ENCODE peak calls at places on chromosomes 13 and 19, in six cellular contexts. One of them, this sample, is unnamed. For H3K4me1, the result is how much of the 10 kb centered on the place peaks cover.

GRCh38 chr19:15173746-15174404 is 26.9 kb downstream of the NOTCH3 start:
- DNase-seq in ovary: no peak
- DNase-seq in CD8-positive, alpha-beta memory T cell: no peak
- DNase-seq in pancreas: no peak
- DNase-seq in psoas muscle: no peak
- DNase-seq in endodermal cell: no peak
- DNase-seq in this sample: no peak

GRCh38 chr13:46961719-46962118 is 64.9 kb upstream of the HTR2A start:
- DNase-seq in ovary: no peak
- DNase-seq in CD8-positive, alpha-beta memory T cell: no peak
- DNase-seq in pancreas: no peak
- DNase-seq in psoas muscle: no peak
- DNase-seq in endodermal cell: no peak
- DNase-seq in this sample: peak

GRCh38 chr19:16185925-16186234 is 670 bp downstream of the FAM32A start:
- DNase-seq in ovary: no peak
- DNase-seq in CD8-positive, alpha-beta memory T cell: no peak
- DNase-seq in pancreas: no peak
- DNase-seq in psoas muscle: no peak
- DNase-seq in endodermal cell: no peak
- DNase-seq in this sample: no peak

GRCh38 chr13:42883771-42884170 is 102.4 kb downstream of the FAM216B start:
- DNase-seq in ovary: no peak
- DNase-seq in CD8-positive, alpha-beta memory T cell: no peak
- DNase-seq in pancreas: no peak
- DNase-seq in psoas muscle: no peak
- DNase-seq in endodermal cell: peak
- DNase-seq in this sample: peak

GRCh38 chr13:110409581-110409992 is 102.5 kb downstream of the COL4A2 start:
- DNase-seq in ovary: no peak
- DNase-seq in CD8-positive, alpha-beta memory T cell: no peak
- DNase-seq in pancreas: no peak
- DNase-seq in psoas muscle: no peak
- DNase-seq in endodermal cell: no peak
- DNase-seq in this sample: peak

GRCh38 chr19:16402076-16402475 is 69.7 kb downstream of the EPS15L1 start:
- DNase-seq in ovary: no peak
- DNase-seq in CD8-positive, alpha-beta memory T cell: no peak
- DNase-seq in pancreas: no peak
- DNase-seq in psoas muscle: no peak
- DNase-seq in endodermal cell: no peak
- DNase-seq in this sample: no peak

GRCh38 chr13:48975101-48975925 is at the start of gene FNDC3A:
- DNase-seq in ovary: peak
- DNase-seq in CD8-positive, alpha-beta memory T cell: no peak
- DNase-seq in pancreas: peak
- DNase-seq in psoas muscle: peak
- DNase-seq in endodermal cell: peak
- DNase-seq in this sample: peak

GRCh38 chr13:57063007-57063406 is 77.7 kb upstream of the PRR20A start:
- DNase-seq in ovary: no peak
- DNase-seq in CD8-positive, alpha-beta memory T cell: no peak
- DNase-seq in pancreas: no peak
- DNase-seq in psoas muscle: no peak
- DNase-seq in endodermal cell: peak
- DNase-seq in this sample: no peak

GRCh38 chr13:33787051-33787591 is 30.8 kb upstream of the RFC3 start:
- DNase-seq in ovary: no peak
- DNase-seq in CD8-positive, alpha-beta memory T cell: peak
- DNase-seq in pancreas: no peak
- DNase-seq in psoas muscle: no peak
- DNase-seq in endodermal cell: no peak
- DNase-seq in this sample: peak

GRCh38 chr19:7685546-7686445 is 5.2 kb downstream of the TRAPPC5 start:
- DNase-seq in ovary: no peak
- DNase-seq in CD8-positive, alpha-beta memory T cell: no peak
- DNase-seq in pancreas: no peak
- DNase-seq in psoas muscle: no peak
- DNase-seq in endodermal cell: no peak
- DNase-seq in this sample: no peak

GRCh38 chr19:16327911-16328823 is 3.5 kb downstream of the KLF2 start:
- DNase-seq in ovary: peak
- DNase-seq in CD8-positive, alpha-beta memory T cell: peak
- DNase-seq in pancreas: no peak
- DNase-seq in psoas muscle: peak
- DNase-seq in endodermal cell: no peak
- DNase-seq in this sample: peak

GRCh38 chr13:39581177-39581576 is 21.8 kb downstream of the LHFPL6 start:
- DNase-seq in ovary: no peak
- DNase-seq in CD8-positive, alpha-beta memory T cell: no peak
- DNase-seq in pancreas: no peak
- DNase-seq in psoas muscle: no peak
- DNase-seq in endodermal cell: no peak
- DNase-seq in this sample: no peak

GRCh38 chr13:67635754-67636153 is 405.6 kb upstream of the PCDH9 start:
- DNase-seq in ovary: no peak
- DNase-seq in CD8-positive, alpha-beta memory T cell: no peak
- DNase-seq in pancreas: no peak
- DNase-seq in psoas muscle: no peak
- DNase-seq in endodermal cell: no peak
- DNase-seq in this sample: no peak

GRCh38 chr13:113849546-113849945 is 14.3 kb downstream of the GAS6 start:
- DNase-seq in ovary: no peak
- DNase-seq in CD8-positive, alpha-beta memory T cell: no peak
- DNase-seq in pancreas: no peak
- DNase-seq in psoas muscle: no peak
- DNase-seq in endodermal cell: no peak
- DNase-seq in this sample: peak

GRCh38 chr19:48393559-48394330 is at the start of gene GRIN2D:
- DNase-seq in ovary: no peak
- DNase-seq in CD8-positive, alpha-beta memory T cell: peak
- DNase-seq in pancreas: peak
- DNase-seq in psoas muscle: no peak
- DNase-seq in endodermal cell: peak
- DNase-seq in this sample: no peak

GRCh38 chr19:48394331-48395169 is 1.1 kb downstream of the GRIN2D start:
- DNase-seq in ovary: no peak
- DNase-seq in CD8-positive, alpha-beta memory T cell: no peak
- DNase-seq in pancreas: peak
- DNase-seq in psoas muscle: no peak
- DNase-seq in endodermal cell: no peak
- DNase-seq in this sample: no peak

GRCh38 chr19:48391100-48392005 is at the start of gene KDELR1:
- DNase-seq in ovary: peak
- DNase-seq in CD8-positive, alpha-beta memory T cell: peak
- DNase-seq in pancreas: peak
- DNase-seq in psoas muscle: peak
- DNase-seq in endodermal cell: peak
- DNase-seq in this sample: no peak

GRCh38 chr19:48395170-48395455 is 1.6 kb downstream of the GRIN2D start:
- DNase-seq in ovary: no peak
- DNase-seq in CD8-positive, alpha-beta memory T cell: no peak
- DNase-seq in pancreas: no peak
- DNase-seq in psoas muscle: no peak
- DNase-seq in endodermal cell: no peak
- DNase-seq in this sample: no peak

GRCh38 chr19:48393196-48393558 is 291 bp upstream of the GRIN2D start:
- DNase-seq in ovary: no peak
- DNase-seq in CD8-positive, alpha-beta memory T cell: no peak
- DNase-seq in pancreas: no peak
- DNase-seq in psoas muscle: no peak
- DNase-seq in endodermal cell: no peak
- DNase-seq in this sample: no peak
- H3K4me1 ChIP-seq in ovary: under half
- H3K4me1 ChIP-seq in CD8-positive, alpha-beta memory T cell: under half
- H3K4me1 ChIP-seq in pancreas: under half
- H3K4me1 ChIP-seq in psoas muscle: under half
- H3K4me1 ChIP-seq in endodermal cell: under half
- H3K4me1 ChIP-seq in this sample: under half

GRCh38 chr13:78098249-78098648 is 179.6 kb upstream of the EDNRB start:
- DNase-seq in ovary: no peak
- DNase-seq in CD8-positive, alpha-beta memory T cell: no peak
- DNase-seq in pancreas: no peak
- DNase-seq in psoas muscle: no peak
- DNase-seq in endodermal cell: no peak
- DNase-seq in this sample: no peak
- H3K27ac ChIP-seq in ovary: no peak
- H3K27ac ChIP-seq in CD8-positive, alpha-beta memory T cell: no peak
- H3K27ac ChIP-seq in pancreas: no peak
- H3K27ac ChIP-seq in psoas muscle: no peak
- H3K27ac ChIP-seq in endodermal cell: no peak
- H3K27ac ChIP-seq in this sample: no peak

GRCh38 chr19:1220452-1221037 is 15.0 kb downstream of the STK11 start:
- DNase-seq in ovary: no peak
- DNase-seq in CD8-positive, alpha-beta memory T cell: no peak
- DNase-seq in pancreas: peak
- DNase-seq in psoas muscle: no peak
- DNase-seq in endodermal cell: no peak
- DNase-seq in this sample: no peak
- H3K4me1 ChIP-seq in ovary: under half
- H3K4me1 ChIP-seq in CD8-positive, alpha-beta memory T cell: under half
- H3K4me1 ChIP-seq in pancreas: under half
- H3K4me1 ChIP-seq in psoas muscle: half or more
- H3K4me1 ChIP-seq in endodermal cell: under half
- H3K4me1 ChIP-seq in this sample: under half

DNA sequence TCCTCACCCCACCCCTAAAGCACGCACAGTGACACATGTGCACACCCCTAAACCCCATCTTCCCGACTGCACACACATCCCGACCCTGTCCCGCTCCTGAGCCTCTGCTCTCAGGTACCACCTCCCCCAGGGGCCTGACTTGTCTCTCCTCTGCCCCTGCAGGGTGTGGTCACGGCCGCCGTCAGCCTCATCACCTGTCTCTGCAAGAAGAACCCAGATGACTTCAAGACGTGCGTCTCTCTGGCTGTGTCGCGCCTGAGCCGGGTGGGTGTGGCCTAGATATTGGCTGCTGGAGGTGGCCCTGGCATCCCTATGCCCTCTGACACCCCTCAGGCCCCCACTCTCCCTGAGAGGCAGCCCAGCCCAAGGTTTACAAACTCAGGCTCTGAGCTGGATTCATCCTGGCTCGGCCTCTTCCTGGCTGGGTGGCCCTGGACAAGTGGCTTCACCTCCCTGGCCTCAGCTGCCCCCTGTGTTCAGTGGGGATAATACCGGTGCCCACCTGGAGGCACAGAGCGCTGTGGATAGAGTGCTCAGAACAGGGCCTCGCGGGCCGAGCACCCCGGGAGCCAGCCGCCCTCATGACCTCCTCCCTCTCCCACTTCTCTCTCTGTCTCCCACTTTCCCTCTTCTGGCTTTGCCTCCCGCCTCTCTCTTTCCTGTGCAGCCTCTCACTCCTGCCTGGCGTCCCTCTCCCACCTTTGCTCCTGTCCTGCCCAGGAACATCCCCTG is 20.1 kb downstream of the FUZ start:
- DNase-seq in ovary: no peak
- DNase-seq in CD8-positive, alpha-beta memory T cell: no peak
- DNase-seq in pancreas: no peak
- DNase-seq in psoas muscle: no peak
- DNase-seq in endodermal cell: no peak
- DNase-seq in this sample: no peak
- H3K27ac ChIP-seq in ovary: no peak
- H3K27ac ChIP-seq in CD8-positive, alpha-beta memory T cell: no peak
- H3K27ac ChIP-seq in pancreas: no peak
- H3K27ac ChIP-seq in psoas muscle: no peak
- H3K27ac ChIP-seq in endodermal cell: peak
- H3K27ac ChIP-seq in this sample: no peak

GRCh38 chr13:32036131-32036695 is 4.6 kb downstream of the FRY start:
- DNase-seq in ovary: no peak
- DNase-seq in CD8-positive, alpha-beta memory T cell: no peak
- DNase-seq in pancreas: no peak
- DNase-seq in psoas muscle: no peak
- DNase-seq in endodermal cell: no peak
- DNase-seq in this sample: no peak

GRCh38 chr13:32033744-32034143 is 2.2 kb downstream of the FRY start:
- DNase-seq in ovary: no peak
- DNase-seq in CD8-positive, alpha-beta memory T cell: no peak
- DNase-seq in pancreas: no peak
- DNase-seq in psoas muscle: no peak
- DNase-seq in endodermal cell: no peak
- DNase-seq in this sample: peak

GRCh38 chr13:32036762-32037161 is 5.2 kb downstream of the FRY start:
- DNase-seq in ovary: no peak
- DNase-seq in CD8-positive, alpha-beta memory T cell: no peak
- DNase-seq in pancreas: no peak
- DNase-seq in psoas muscle: no peak
- DNase-seq in endodermal cell: no peak
- DNase-seq in this sample: no peak

GRCh38 chr13:32037471-32037870 is 5.9 kb downstream of the FRY start:
- DNase-seq in ovary: no peak
- DNase-seq in CD8-positive, alpha-beta memory T cell: no peak
- DNase-seq in pancreas: no peak
- DNase-seq in psoas muscle: no peak
- DNase-seq in endodermal cell: no peak
- DNase-seq in this sample: no peak

GRCh38 chr13:32035701-32036100 is 4.1 kb downstream of the FRY start:
- DNase-seq in ovary: no peak
- DNase-seq in CD8-positive, alpha-beta memory T cell: no peak
- DNase-seq in pancreas: no peak
- DNase-seq in psoas muscle: no peak
- DNase-seq in endodermal cell: no peak
- DNase-seq in this sample: no peak
- H3K4me1 ChIP-seq in ovary: under half
- H3K4me1 ChIP-seq in CD8-positive, alpha-beta memory T cell: under half
- H3K4me1 ChIP-seq in pancreas: under half
- H3K4me1 ChIP-seq in psoas muscle: under half
- H3K4me1 ChIP-seq in endodermal cell: under half
- H3K4me1 ChIP-seq in this sample: under half

GRCh38 chr19:47106819-47107200 is 6.8 kb downstream of the ZC3H4 start:
- DNase-seq in ovary: no peak
- DNase-seq in CD8-positive, alpha-beta memory T cell: no peak
- DNase-seq in pancreas: no peak
- DNase-seq in psoas muscle: no peak
- DNase-seq in endodermal cell: no peak
- DNase-seq in this sample: no peak
- H3K27ac ChIP-seq in ovary: no peak
- H3K27ac ChIP-seq in CD8-positive, alpha-beta memory T cell: peak
- H3K27ac ChIP-seq in pancreas: peak
- H3K27ac ChIP-seq in psoas muscle: peak
- H3K27ac ChIP-seq in endodermal cell: peak
- H3K27ac ChIP-seq in this sample: no peak

GRCh38 chr19:56112313-56112709 is 8.8 kb downstream of the ZNF787 start:
- DNase-seq in ovary: no peak
- DNase-seq in CD8-positive, alpha-beta memory T cell: no peak
- DNase-seq in pancreas: no peak
- DNase-seq in psoas muscle: no peak
- DNase-seq in endodermal cell: no peak
- DNase-seq in this sample: no peak

GRCh38 chr19:56114051-56114694 is 6.9 kb downstream of the ZNF787 start:
- DNase-seq in ovary: no peak
- DNase-seq in CD8-positive, alpha-beta memory T cell: no peak
- DNase-seq in pancreas: no peak
- DNase-seq in psoas muscle: no peak
- DNase-seq in endodermal cell: peak
- DNase-seq in this sample: no peak

GRCh38 chr19:56114711-56115110 is 6.4 kb downstream of the ZNF787 start:
- DNase-seq in ovary: no peak
- DNase-seq in CD8-positive, alpha-beta memory T cell: no peak
- DNase-seq in pancreas: no peak
- DNase-seq in psoas muscle: no peak
- DNase-seq in endodermal cell: peak
- DNase-seq in this sample: no peak

GRCh38 chr19:56111601-56112312 is 9.3 kb downstream of the ZNF787 start:
- DNase-seq in ovary: no peak
- DNase-seq in CD8-positive, alpha-beta memory T cell: peak
- DNase-seq in pancreas: peak
- DNase-seq in psoas muscle: peak
- DNase-seq in endodermal cell: no peak
- DNase-seq in this sample: no peak

GRCh38 chr19:56113071-56113632 is 7.9 kb downstream of the ZNF787 start:
- DNase-seq in ovary: no peak
- DNase-seq in CD8-positive, alpha-beta memory T cell: no peak
- DNase-seq in pancreas: no peak
- DNase-seq in psoas muscle: no peak
- DNase-seq in endodermal cell: no peak
- DNase-seq in this sample: no peak
- H3K4me1 ChIP-seq in ovary: under half
- H3K4me1 ChIP-seq in CD8-positive, alpha-beta memory T cell: under half
- H3K4me1 ChIP-seq in pancreas: half or more
- H3K4me1 ChIP-seq in psoas muscle: half or more
- H3K4me1 ChIP-seq in endodermal cell: under half
- H3K4me1 ChIP-seq in this sample: under half